ENCODE peak calls at places on chromosomes 2 and 18, in eight cellular contexts. U is BE2C, M is dorsolateral prefrontal cortex, B is HFFc6, W is uterus, Y is fibroblast of pulmonary artery, L is Peyer's patch, Z is fibroblast of mammary gland. F is an unnamed sample.

GRCh38 chr2:105893011-105893995 is 148.6 kb downstream of the NCK2 start:
- DNase-seq in B (no peak), L (no peak), W (no peak), Z (peak), U (no peak), Y (no peak), M (no peak), F (no peak)

GRCh38 chr2:56231361-56231760 is 47.6 kb downstream of the CCDC85A start:
- DNase-seq in Z (peak), B (no peak), W (no peak), L (no peak), U (no peak), Y (no peak), M (no peak), F (peak)

GRCh38 chr18:77051581-77052296 is 80.8 kb downstream of the MBP start:
- DNase-seq in M (no peak), U (no peak), L (no peak), W (no peak), B (no peak), Y (no peak), Z (no peak), F (no peak)

GRCh38 chr2:36088716-36089328 is 266.8 kb upstream of the CRIM1 start:
- DNase-seq in W (no peak), Y (no peak), L (no peak), B (no peak), Z (no peak), M (no peak), U (no peak), F (no peak)

GRCh38 chr2:23321767-23322166 is 63.2 kb upstream of the KLHL29 start:
- DNase-seq in Y (no peak), Z (no peak), U (no peak), W (no peak), L (no peak), M (no peak), B (no peak), F (no peak)

GRCh38 chr2:74384051-74384450 is 3.9 kb upstream of the DCTN1 start:
- DNase-seq in B (peak), Z (no peak), W (no peak), U (no peak), Y (peak), M (no peak), L (no peak), F (no peak)

GRCh38 chr18:75183524-75183923 is 25.4 kb downstream of the PTGR3 start:
- DNase-seq in U (no peak), L (no peak), B (peak), Y (no peak), M (no peak), Z (no peak), W (no peak), F (peak)

GRCh38 chr2:227407601-227408089 is 19.9 kb upstream of the SCYGR1 start:
- DNase-seq in U (no peak), M (no peak), W (no peak), Y (no peak), B (peak), L (no peak), Z (no peak), F (peak)

GRCh38 chr18:34659579-34660517 is 50.2 kb upstream of the DTNA start:
- DNase-seq in M (peak), B (peak), Y (peak), W (peak), Z (peak), L (peak), U (peak), F (peak)

GRCh38 chr2:62727876-62728566 is 22.5 kb downstream of the EHBP1 start:
- DNase-seq in M (no peak), B (no peak), U (no peak), L (no peak), Z (no peak), Y (no peak), W (no peak), F (no peak)

GRCh38 chr2:69316550-69316949 is 70.5 kb downstream of the GFPT1 start:
- DNase-seq in W (no peak), Y (no peak), M (no peak), L (no peak), B (no peak), U (no peak), Z (no peak), F (no peak)

GRCh38 chr2:204479557-204479956 is 65.7 kb upstream of the PARD3B start:
- DNase-seq in B (no peak), U (no peak), M (no peak), L (no peak), W (no peak), Y (peak), Z (peak), F (peak)

GRCh38 chr18:69978743-69979715 is 31.4 kb upstream of the CD226 start:
- DNase-seq in Y (no peak), L (no peak), Z (no peak), U (no peak), W (no peak), M (no peak), B (no peak), F (no peak)

GRCh38 chr2:149613712-149614111 is 26.1 kb upstream of the MMADHC start:
- DNase-seq in M (no peak), L (no peak), Z (peak), W (no peak), Y (no peak), B (peak), U (no peak), F (no peak)

GRCh38 chr2:151774506-151774905 is 40.2 kb upstream of the NEB start:
- DNase-seq in Y (peak), U (no peak), Z (peak), L (no peak), M (no peak), W (no peak), B (peak), F (peak)

GRCh38 chr2:231297108-231297908 is 98.2 kb upstream of the B3GNT7 start:
- DNase-seq in L (peak), Z (peak), Y (peak), M (peak), U (peak), B (peak), W (peak), F (peak)

GRCh38 chr2:3348771-3349170 is 28.8 kb downstream of the EIPR1 start:
- DNase-seq in B (no peak), U (peak), L (no peak), M (no peak), Y (no peak), Z (no peak), W (no peak), F (no peak)

GRCh38 chr2:8633735-8634313 is 48.0 kb upstream of the ID2 start:
- DNase-seq in W (no peak), Z (peak), M (no peak), L (no peak), B (peak), Y (peak), U (no peak), F (peak)

GRCh38 chr2:194166818-194167217 is 1490.2 kb upstream of the SLC39A10 start:
- DNase-seq in B (no peak), M (no peak), U (peak), Z (peak), Y (peak), W (no peak), L (no peak), F (peak)

GRCh38 chr2:9803023-9803805 is 40.1 kb upstream of the TAF1B start:
- DNase-seq in Z (peak), L (no peak), B (no peak), M (no peak), W (no peak), Y (no peak), U (no peak), F (peak)

GRCh38 chr2:191486584-191487320 is 191.2 kb upstream of the NABP1 start:
- DNase-seq in L (no peak), Z (peak), M (no peak), U (peak), W (no peak), B (peak), Y (peak), F (peak)

GRCh38 chr2:39512434-39512935 is 75.4 kb upstream of the MAP4K3 start:
- DNase-seq in W (peak), M (no peak), L (no peak), U (no peak), Z (no peak), Y (no peak), B (peak), F (no peak)

GRCh38 chr2:15172825-15173224 is 388.3 kb downstream of the NBAS start:
- DNase-seq in W (no peak), L (no peak), Z (no peak), Y (no peak), U (no peak), M (no peak), B (no peak), F (no peak)

GRCh38 chr18:34738173-34738894 is 28.2 kb downstream of the DTNA start:
- DNase-seq in Z (no peak), M (no peak), U (no peak), L (no peak), Y (peak), B (peak), W (no peak), F (peak)

GRCh38 chr2:180959787-180960186 is 20.6 kb upstream of the UBE2E3 start:
- DNase-seq in M (no peak), W (no peak), U (no peak), Z (no peak), B (no peak), L (no peak), Y (no peak), F (no peak)

GRCh38 chr2:180962727-180963312 is 17.6 kb upstream of the UBE2E3 start:
- DNase-seq in Y (no peak), U (no peak), W (no peak), B (no peak), M (no peak), Z (no peak), L (no peak), F (peak)

GRCh38 chr2:180966378-180966777 is 14.0 kb upstream of the UBE2E3 start:
- DNase-seq in U (no peak), L (no peak), Y (no peak), M (no peak), Z (no peak), W (no peak), B (no peak), F (no peak)

DNA sequence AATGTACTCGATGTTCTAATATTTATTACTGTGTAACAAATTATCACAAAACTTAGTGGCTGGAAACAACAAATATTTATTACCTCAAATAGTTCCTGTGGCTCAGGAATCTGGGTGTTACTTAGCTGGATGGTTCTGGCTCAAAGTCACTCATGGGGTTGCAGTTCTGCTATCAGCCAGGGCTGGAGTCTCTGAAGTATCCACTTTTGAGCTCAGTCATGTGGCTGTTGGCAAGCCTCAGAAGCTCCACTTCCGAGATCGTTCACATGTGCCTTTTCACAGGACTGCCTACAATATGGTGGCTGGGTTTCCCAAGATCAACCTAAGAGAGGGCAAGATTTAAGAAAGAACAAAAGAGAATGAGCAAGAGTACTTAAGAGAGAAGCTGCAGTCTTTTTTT is 19.4 kb upstream of the UBE2E3 start:
- DNase-seq in Z (no peak), M (no peak), B (no peak), U (no peak), W (no peak), L (no peak), Y (no peak), F (no peak)
- TF ChIP-seq CTCF in Z (no peak), M (no peak), B (no peak), U (no peak), W (no peak), L (no peak), Y (no peak), F (no peak)

GRCh38 chr2:45242161-45242741 is 233.0 kb upstream of the SIX2 start:
- DNase-seq in M (no peak), B (no peak), U (peak), W (no peak), L (no peak), Y (peak), Z (peak), F (no peak)

GRCh38 chr2:45236268-45236667 is 227.0 kb upstream of the SIX2 start:
- DNase-seq in U (no peak), Z (no peak), M (no peak), B (no peak), W (no peak), Y (no peak), L (no peak), F (no peak)

GRCh38 chr2:45237128-45237527 is 227.9 kb upstream of the SIX2 start:
- DNase-seq in L (no peak), U (no peak), B (no peak), W (no peak), Z (no peak), M (no peak), Y (peak), F (no peak)

GRCh38 chr2:45241061-45241561 is 231.9 kb upstream of the SIX2 start:
- DNase-seq in U (no peak), B (peak), L (no peak), W (no peak), Y (peak), M (no peak), Z (peak), F (no peak)

GRCh38 chr2:45237850-45238542 is 228.7 kb upstream of the SIX2 start:
- DNase-seq in M (no peak), B (peak), U (no peak), W (peak), Z (peak), L (no peak), Y (peak), F (peak)
- TF ChIP-seq CTCF in M (no peak), B (peak), U (no peak), W (no peak), Z (peak), L (no peak), Y (peak), F (peak)

GRCh38 chr2:182587831-182588230 is 128.2 kb upstream of the DNAJC10 start:
- DNase-seq in Y (peak), W (no peak), U (no peak), B (peak), M (no peak), L (no peak), Z (peak), F (peak)

GRCh38 chr2:182589121-182589520 is 126.9 kb upstream of the DNAJC10 start:
- DNase-seq in L (no peak), Z (no peak), Y (no peak), U (no peak), M (no peak), W (no peak), B (no peak), F (no peak)

GRCh38 chr2:182585430-182585829 is 130.6 kb upstream of the DNAJC10 start:
- DNase-seq in L (no peak), M (no peak), B (no peak), W (no peak), Y (no peak), Z (no peak), U (no peak), F (no peak)

GRCh38 chr2:182584462-182584861 is 131.6 kb upstream of the DNAJC10 start:
- DNase-seq in Z (no peak), B (no peak), M (no peak), Y (no peak), W (no peak), L (no peak), U (no peak), F (no peak)

DNA sequence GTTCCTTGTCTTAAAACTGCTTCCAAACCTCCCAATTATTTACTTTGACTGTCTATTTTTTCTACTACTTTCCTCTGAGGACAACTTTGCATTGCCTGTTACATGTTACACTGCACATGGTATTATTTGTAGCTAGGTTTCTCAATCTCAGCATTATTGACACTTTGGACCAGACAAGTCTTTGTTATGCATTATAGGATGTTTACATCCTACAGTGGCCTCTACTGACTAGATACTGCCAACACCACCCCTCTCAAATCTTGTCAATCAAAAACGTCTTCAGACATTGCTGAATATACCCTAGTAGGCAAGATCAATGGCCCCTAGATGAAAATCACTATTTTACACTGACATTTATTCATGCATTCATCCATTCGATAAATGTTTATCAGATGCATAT is 129.6 kb upstream of the DNAJC10 start:
- DNase-seq in W (no peak), L (no peak), Z (no peak), B (no peak), U (no peak), Y (no peak), M (no peak), F (peak)
- TF ChIP-seq CTCF in W (no peak), L (peak), Z (no peak), B (no peak), U (no peak), Y (no peak), M (no peak), F (no peak)

GRCh38 chr2:6968319-6969100 is 51.3 kb downstream of the RNF144A start:
- DNase-seq in M (peak), U (peak), B (no peak), Z (peak), Y (peak), L (no peak), W (no peak), F (no peak)
- TF ChIP-seq CTCF in M (no peak), U (peak), B (no peak), Z (peak), Y (no peak), L (no peak), W (no peak), F (no peak)

DNA sequence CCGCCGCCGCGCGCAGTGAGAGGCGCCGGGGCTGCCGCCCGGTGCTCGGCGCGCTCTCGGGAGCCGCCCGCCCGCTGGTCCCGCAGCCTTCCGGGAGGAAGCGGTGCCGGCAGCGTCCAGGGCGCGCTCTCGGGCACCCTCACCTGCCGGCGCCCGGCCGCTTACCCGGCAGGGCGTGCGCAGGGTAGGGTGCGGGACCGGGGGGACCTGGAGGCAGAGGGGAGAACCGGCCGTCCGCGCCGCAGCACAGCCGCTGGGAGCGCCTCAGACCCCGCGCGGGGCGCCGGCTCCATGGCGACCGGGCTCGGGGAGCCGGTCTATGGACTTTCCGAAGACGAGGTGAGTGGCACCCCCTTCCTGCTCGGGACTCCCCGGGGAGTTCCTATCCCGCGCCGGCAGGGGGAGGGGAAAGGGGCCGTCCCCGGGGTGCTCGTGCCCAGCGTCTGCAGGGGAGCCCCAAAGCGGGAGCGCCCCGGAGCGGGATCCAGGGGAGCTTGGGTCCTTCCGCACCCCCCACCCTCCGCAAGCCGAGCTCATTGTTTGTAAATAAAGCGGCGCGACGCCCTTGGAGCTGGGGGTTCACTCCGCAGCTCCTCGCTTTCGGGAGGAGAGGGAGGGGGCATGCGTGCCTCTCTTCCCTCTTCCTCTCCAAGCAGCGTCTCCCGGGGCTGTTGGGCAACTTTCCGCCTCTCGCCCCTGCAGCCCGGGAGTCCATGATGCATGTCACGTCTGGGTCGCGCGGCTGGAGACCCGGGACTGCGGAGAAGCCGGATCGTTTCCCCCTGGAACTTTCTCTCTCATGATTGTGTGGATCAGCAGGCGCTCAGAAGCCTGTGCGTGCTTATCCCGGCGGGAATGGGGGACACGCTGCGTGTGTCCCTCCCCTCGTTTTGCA is 591 bp downstream of the NEDD4L start:
- DNase-seq in U (peak), Z (peak), M (no peak), W (peak), Y (peak), L (peak), B (no peak), F (peak)
- TF ChIP-seq CTCF in U (no peak), Z (no peak), M (no peak), W (peak), Y (no peak), L (peak), B (peak), F (peak)

DNA sequence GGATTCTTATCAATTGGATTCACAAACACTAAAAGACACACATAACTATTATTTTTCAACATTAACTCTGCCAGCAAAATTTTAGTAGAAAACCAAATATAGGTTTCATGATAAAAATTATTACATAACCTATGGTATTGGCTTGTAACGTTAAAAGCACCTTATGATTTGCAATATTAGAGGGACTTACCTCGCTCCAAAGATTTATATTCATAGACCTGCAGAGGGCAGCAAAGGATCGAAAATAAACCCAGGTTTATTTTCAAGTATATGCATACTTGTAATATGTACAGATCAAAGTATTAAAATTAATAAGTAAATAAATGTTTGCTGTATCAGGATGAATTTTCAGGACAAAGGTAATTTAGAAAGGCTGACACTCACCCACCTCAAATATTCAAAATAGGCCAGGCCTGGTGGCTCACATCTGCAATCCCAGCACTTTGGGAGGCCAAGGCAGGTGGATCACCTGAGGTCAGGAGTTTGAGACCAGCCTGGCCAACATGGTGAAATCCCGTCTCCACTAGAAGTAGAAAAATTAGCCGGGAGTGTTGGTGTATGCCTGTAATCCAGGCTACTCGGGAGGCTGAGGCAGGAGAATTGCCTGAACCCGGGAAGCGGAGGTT is 45.3 kb downstream of the LRPPRC start:
- DNase-seq in Y (peak), W (no peak), Z (peak), B (peak), M (no peak), L (no peak), U (peak), F (peak)
- TF ChIP-seq CTCF in Y (peak), W (peak), Z (peak), B (peak), M (peak), L (peak), U (peak), F (no peak)

DNA sequence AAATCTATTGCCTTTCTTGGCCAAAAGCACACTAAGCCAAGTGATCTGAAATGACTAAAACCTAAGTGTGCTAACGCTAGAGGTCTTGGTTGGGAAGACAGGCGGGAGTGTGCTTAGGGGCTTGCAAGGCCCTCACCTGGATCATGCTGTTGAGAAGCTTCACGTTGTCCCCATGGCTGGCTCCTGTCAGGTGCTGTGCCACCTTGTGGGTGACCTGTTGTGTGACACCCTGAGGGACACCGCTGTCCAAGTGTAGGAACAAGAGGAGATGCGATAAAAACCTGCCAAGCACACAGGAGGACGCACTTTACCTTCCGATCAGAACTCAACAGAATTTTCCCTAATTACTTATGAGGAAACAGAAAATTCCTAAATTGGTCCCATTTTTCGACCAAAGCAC is 50.8 kb downstream of the EPG5 start:
- DNase-seq in Y (no peak), Z (no peak), W (no peak), B (no peak), U (no peak), M (no peak), L (no peak), F (no peak)
- TF ChIP-seq CTCF in Y (no peak), Z (no peak), W (no peak), B (no peak), U (no peak), M (no peak), L (no peak), F (no peak)

F was measured in MCF 10A.